ENCODE peak calls at places on chromosomes 2 and 18, in five cellular contexts. L, S, F, T and B are unnamed samples. For H3K36me3, the result is how much of the 10 kb centered on the place peaks cover.

GRCh38 chr2:8495189-8495855 is 186.5 kb upstream of the ID2 start:
- DNase-seq in L (no peak), S (no peak), F (no peak), T (no peak), B (no peak)

GRCh38 chr2:189613077-189613636 is 32.6 kb upstream of the SLC40A1 start:
- DNase-seq in L (peak), S (peak), F (peak), T (no peak), B (no peak)

GRCh38 chr18:50424877-50425690 is 50.2 kb downstream of the SKA1 start:
- DNase-seq in L (peak), S (peak), F (peak), T (no peak), B (no peak)

GRCh38 chr2:103784271-103784670 is 1022.4 kb downstream of the TMEM182 start:
- DNase-seq in L (no peak), S (no peak), F (no peak), T (no peak), B (no peak)

GRCh38 chr2:214533511-214533910 is 122.7 kb downstream of the VWC2L start:
- DNase-seq in L (no peak), S (no peak), F (no peak), T (no peak), B (no peak)

GRCh38 chr2:58762176-58762781 is 521.2 kb upstream of the FANCL start:
- DNase-seq in L (peak), S (no peak), F (peak), T (no peak), B (peak)

GRCh38 chr2:69013123-69013836 is at the start of gene ANTXR1:
- DNase-seq in L (peak), S (peak), F (peak), T (peak), B (peak)

GRCh38 chr18:59093668-59094067 is 46.0 kb upstream of the SEC11C start:
- DNase-seq in L (no peak), S (no peak), F (no peak), T (no peak), B (no peak)

GRCh38 chr2:199201539-199201938 is 256.2 kb downstream of the SATB2 start:
- DNase-seq in L (no peak), S (no peak), F (no peak), T (no peak), B (no peak)

GRCh38 chr18:55475916-55476315 is 112.1 kb downstream of the TCF4 start:
- DNase-seq in L (no peak), S (no peak), F (no peak), T (no peak), B (no peak)

GRCh38 chr18:55478301-55478660 is 109.7 kb downstream of the TCF4 start:
- DNase-seq in L (no peak), S (no peak), F (no peak), T (no peak), B (no peak)

GRCh38 chr18:55475467-55475866 is 112.5 kb downstream of the TCF4 start:
- DNase-seq in L (no peak), S (no peak), F (no peak), T (no peak), B (no peak)

GRCh38 chr18:55479656-55480420 is 108.2 kb downstream of the TCF4 start:
- DNase-seq in L (no peak), S (no peak), F (no peak), T (no peak), B (no peak)

GRCh38 chr18:55477537-55478300 is 110.3 kb downstream of the TCF4 start:
- DNase-seq in L (peak), S (peak), F (peak), T (peak), B (no peak)
- TF ChIP-seq CTCF in L (peak), S (peak), F (no peak), T (peak), B (no peak)

DNA sequence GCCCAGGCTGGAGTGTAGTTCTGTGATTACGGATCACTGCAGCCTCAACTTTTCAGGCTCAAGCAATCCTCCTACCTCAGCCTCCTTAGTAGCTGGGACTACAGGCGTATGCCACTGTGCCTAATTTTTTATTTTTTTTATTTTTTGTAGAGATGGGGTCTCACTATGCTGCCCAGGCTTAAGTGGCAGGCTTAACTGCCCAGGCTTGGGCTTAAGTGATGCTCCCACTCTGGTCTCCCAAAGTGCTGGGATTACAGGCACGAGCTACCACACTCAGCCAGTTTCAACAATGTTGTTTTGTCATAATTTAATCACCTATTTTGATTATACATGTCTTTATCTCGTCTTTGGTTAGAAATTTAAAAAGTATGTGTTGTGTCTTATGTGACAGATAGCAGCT is 18.2 kb downstream of the UGGT1 start:
- DNase-seq in L (no peak), S (no peak), F (no peak), T (no peak), B (no peak)
- H3K36me3 ChIP-seq in L (under half), S (half or more), F (under half), T (under half), B (under half)

GRCh38 chr2:24592436-24593100 is 101.5 kb downstream of the NCOA1 start:
- DNase-seq in L (no peak), S (no peak), F (no peak), T (no peak), B (no peak)

GRCh38 chr2:24586955-24587354 is 95.9 kb downstream of the NCOA1 start:
- DNase-seq in L (no peak), S (no peak), F (no peak), T (no peak), B (no peak)

GRCh38 chr2:24594283-24594682 is 103.2 kb downstream of the NCOA1 start:
- DNase-seq in L (no peak), S (no peak), F (no peak), T (no peak), B (no peak)

GRCh38 chr2:24588294-24588693 is 97.2 kb downstream of the NCOA1 start:
- DNase-seq in L (no peak), S (no peak), F (no peak), T (no peak), B (no peak)
- H3K4me3 ChIP-seq in L (no peak), S (no peak), F (no peak), T (no peak), B (no peak)

GRCh38 chr18:4181882-4182568 is 273.1 kb downstream of the DLGAP1 start:
- DNase-seq in L (peak), S (no peak), F (no peak), T (no peak), B (peak)
- TF ChIP-seq CTCF in L (no peak), S (no peak), F (no peak), T (no peak), B (peak)